ENCODE peak calls at places on chromosomes 7 and 10, in seven cellular contexts. One of them, this sample, is unnamed.

GRCh38 chr7:124813962-124814798 is 48.6 kb upstream of the GPR37 start:
- DNase-seq in tibial artery: no peak
- DNase-seq in PC-9: no peak
- DNase-seq in aorta: no peak
- DNase-seq in SJCRH30: no peak
- DNase-seq in mesendoderm: peak; percentile 19
- DNase-seq in trophoblast cell: no peak
- DNase-seq in this sample: no peak

GRCh38 chr7:111752022-111752582 is 189.8 kb upstream of the IMMP2L start:
- DNase-seq in tibial artery: no peak
- DNase-seq in PC-9: no peak
- DNase-seq in aorta: peak; percentile 82
- DNase-seq in SJCRH30: peak; percentile 89
- DNase-seq in mesendoderm: peak; percentile 68
- DNase-seq in trophoblast cell: peak; percentile 71
- DNase-seq in this sample: peak; percentile 36

GRCh38 chr10:3148041-3148440 is 24.5 kb downstream of the PITRM1 start:
- DNase-seq in tibial artery: no peak
- DNase-seq in PC-9: no peak
- DNase-seq in aorta: no peak
- DNase-seq in SJCRH30: no peak
- DNase-seq in mesendoderm: no peak
- DNase-seq in trophoblast cell: no peak
- DNase-seq in this sample: no peak

GRCh38 chr10:69088801-69089501 is 1.0 kb downstream of the SRGN start:
- DNase-seq in tibial artery: no peak
- DNase-seq in PC-9: peak; percentile 61
- DNase-seq in aorta: no peak
- DNase-seq in SJCRH30: no peak
- DNase-seq in mesendoderm: no peak
- DNase-seq in trophoblast cell: peak; percentile 37
- DNase-seq in this sample: no peak

GRCh38 chr10:28378986-28379585 is 76.2 kb upstream of the MPP7 start:
- DNase-seq in tibial artery: no peak
- DNase-seq in PC-9: no peak
- DNase-seq in aorta: no peak
- DNase-seq in SJCRH30: no peak
- DNase-seq in mesendoderm: no peak
- DNase-seq in trophoblast cell: no peak
- DNase-seq in this sample: no peak

GRCh38 chr10:102596506-102596971 is 47.7 kb upstream of the TRIM8 start:
- DNase-seq in tibial artery: no peak
- DNase-seq in PC-9: peak; percentile 49
- DNase-seq in aorta: no peak
- DNase-seq in SJCRH30: peak; percentile 88
- DNase-seq in mesendoderm: peak; percentile 85
- DNase-seq in trophoblast cell: peak; percentile 55
- DNase-seq in this sample: peak; percentile 38

GRCh38 chr7:155456772-155457543 is 971 bp upstream of the EN2 start:
- DNase-seq in tibial artery: peak; percentile 31
- DNase-seq in PC-9: no peak
- DNase-seq in aorta: peak; percentile 88
- DNase-seq in SJCRH30: peak; percentile 56
- DNase-seq in mesendoderm: peak; percentile 80
- DNase-seq in trophoblast cell: peak; percentile 42
- DNase-seq in this sample: no peak

GRCh38 chr7:66627876-66628360 is 763 bp upstream of the KCTD7 start:
- DNase-seq in tibial artery: no peak
- DNase-seq in PC-9: no peak
- DNase-seq in aorta: peak; percentile 76
- DNase-seq in SJCRH30: no peak
- DNase-seq in mesendoderm: no peak
- DNase-seq in trophoblast cell: peak; percentile 95
- DNase-seq in this sample: no peak

GRCh38 chr7:14504134-14504533 is 398.4 kb downstream of the DGKB start:
- DNase-seq in tibial artery: no peak
- DNase-seq in PC-9: no peak
- DNase-seq in aorta: no peak
- DNase-seq in SJCRH30: peak; percentile 21
- DNase-seq in mesendoderm: peak; percentile 3
- DNase-seq in trophoblast cell: no peak
- DNase-seq in this sample: peak; percentile 46

GRCh38 chr10:21184216-21184615 is 287.1 kb upstream of the NEBL start:
- DNase-seq in tibial artery: no peak
- DNase-seq in PC-9: peak; percentile 64
- DNase-seq in aorta: no peak
- DNase-seq in SJCRH30: no peak
- DNase-seq in mesendoderm: no peak
- DNase-seq in trophoblast cell: peak; percentile 62
- DNase-seq in this sample: no peak

GRCh38 chr7:131381069-131381838 is 53.6 kb downstream of the MKLN1 start:
- DNase-seq in tibial artery: no peak
- DNase-seq in PC-9: no peak
- DNase-seq in aorta: no peak
- DNase-seq in SJCRH30: no peak
- DNase-seq in mesendoderm: no peak
- DNase-seq in trophoblast cell: peak; percentile 47
- DNase-seq in this sample: no peak

GRCh38 chr7:36192050-36192824 is 39.2 kb downstream of the EEPD1 start:
- DNase-seq in tibial artery: peak; percentile 42
- DNase-seq in PC-9: no peak
- DNase-seq in aorta: no peak
- DNase-seq in SJCRH30: no peak
- DNase-seq in mesendoderm: no peak
- DNase-seq in trophoblast cell: peak; percentile 42
- DNase-seq in this sample: no peak

GRCh38 chr10:15879058-15879457 is 18.8 kb upstream of the MINDY3 start:
- DNase-seq in tibial artery: no peak
- DNase-seq in PC-9: no peak
- DNase-seq in aorta: no peak
- DNase-seq in SJCRH30: peak; percentile 46
- DNase-seq in mesendoderm: peak; percentile 58
- DNase-seq in trophoblast cell: peak; percentile 60
- DNase-seq in this sample: no peak

GRCh38 chr10:121668336-121669009 is 70.2 kb upstream of the FGFR2 start:
- DNase-seq in tibial artery: peak; percentile 38
- DNase-seq in PC-9: no peak
- DNase-seq in aorta: peak; percentile 81
- DNase-seq in SJCRH30: peak; percentile 93
- DNase-seq in mesendoderm: peak; percentile 93
- DNase-seq in trophoblast cell: no peak
- DNase-seq in this sample: no peak

GRCh38 chr10:42896735-42897134 is 114.1 kb downstream of the BMS1 start:
- DNase-seq in tibial artery: no peak
- DNase-seq in PC-9: no peak
- DNase-seq in aorta: no peak
- DNase-seq in SJCRH30: no peak
- DNase-seq in mesendoderm: no peak
- DNase-seq in trophoblast cell: no peak
- DNase-seq in this sample: no peak

GRCh38 chr10:75407716-75408511 is 6.3 kb upstream of the ZNF503 start:
- DNase-seq in tibial artery: peak; percentile 63
- DNase-seq in PC-9: peak; percentile 24
- DNase-seq in aorta: peak; percentile 89
- DNase-seq in SJCRH30: no peak
- DNase-seq in mesendoderm: peak; percentile 48
- DNase-seq in trophoblast cell: no peak
- DNase-seq in this sample: peak; percentile 40

GRCh38 chr10:75408911-75409885 is 7.6 kb upstream of the ZNF503 start:
- DNase-seq in tibial artery: peak; percentile 75
- DNase-seq in PC-9: peak; percentile 65
- DNase-seq in aorta: peak; percentile 91
- DNase-seq in SJCRH30: peak; percentile 68
- DNase-seq in mesendoderm: peak; percentile 63
- DNase-seq in trophoblast cell: no peak
- DNase-seq in this sample: no peak

GRCh38 chr10:75408512-75408881 is 6.9 kb upstream of the ZNF503 start:
- DNase-seq in tibial artery: no peak
- DNase-seq in PC-9: no peak
- DNase-seq in aorta: no peak
- DNase-seq in SJCRH30: no peak
- DNase-seq in mesendoderm: no peak
- DNase-seq in trophoblast cell: no peak
- DNase-seq in this sample: no peak

GRCh38 chr10:75407296-75407715 is 5.7 kb upstream of the ZNF503 start:
- DNase-seq in tibial artery: no peak
- DNase-seq in PC-9: no peak
- DNase-seq in aorta: no peak
- DNase-seq in SJCRH30: no peak
- DNase-seq in mesendoderm: peak; percentile 51
- DNase-seq in trophoblast cell: no peak
- DNase-seq in this sample: peak; percentile 30

GRCh38 chr10:75410135-75410787 is 8.7 kb upstream of the ZNF503 start:
- DNase-seq in tibial artery: no peak
- DNase-seq in PC-9: peak; percentile 8
- DNase-seq in aorta: no peak
- DNase-seq in SJCRH30: no peak
- DNase-seq in mesendoderm: peak; percentile 18
- DNase-seq in trophoblast cell: no peak
- DNase-seq in this sample: no peak
- H3K27ac ChIP-seq in tibial artery: peak overlapping the region; percentile 84
- H3K27ac ChIP-seq in PC-9: no peak overlapping the region
- H3K27ac ChIP-seq in aorta: no peak overlapping the region
- H3K27ac ChIP-seq in SJCRH30: no peak overlapping the region
- H3K27ac ChIP-seq in mesendoderm: no peak overlapping the region
- H3K27ac ChIP-seq in trophoblast cell: no peak overlapping the region
- H3K27ac ChIP-seq in this sample: no peak overlapping the region

DNA sequence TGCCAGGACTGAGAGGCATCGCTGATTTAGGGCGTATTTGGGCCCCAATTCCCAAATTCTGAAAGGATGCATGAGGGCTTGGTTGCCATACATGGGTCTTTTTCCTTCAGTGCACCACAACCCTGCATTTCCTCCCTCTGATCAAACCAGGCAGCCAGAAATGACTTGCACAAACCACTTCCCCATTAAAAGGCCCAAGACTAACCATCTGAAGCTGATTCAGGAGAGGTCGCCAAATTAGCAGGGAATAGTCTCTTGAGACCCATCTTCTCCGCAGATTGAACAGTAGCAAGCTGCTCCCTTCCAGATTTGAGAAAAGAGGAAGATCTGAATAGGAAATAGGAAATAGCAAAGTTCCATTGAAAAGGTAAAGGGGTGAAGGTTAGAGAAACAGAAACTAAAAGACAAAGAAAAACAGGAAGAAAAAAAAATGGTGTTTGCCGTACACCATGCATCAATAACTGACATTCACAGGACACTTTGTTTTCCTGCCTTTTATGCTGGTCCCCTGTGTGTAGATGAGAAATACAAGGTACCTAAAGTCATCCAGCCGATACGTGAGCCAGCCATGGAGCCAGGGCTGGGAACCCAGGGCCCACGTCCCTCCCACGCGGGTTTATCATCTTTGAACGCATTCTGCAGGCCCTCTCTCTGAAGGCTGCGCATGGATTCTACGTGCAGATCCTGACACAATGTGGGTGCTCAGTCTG is 268.3 kb upstream of the NPVF start:
- DNase-seq in tibial artery: no peak
- DNase-seq in PC-9: no peak
- DNase-seq in aorta: no peak
- DNase-seq in SJCRH30: no peak
- DNase-seq in mesendoderm: no peak
- DNase-seq in trophoblast cell: no peak
- DNase-seq in this sample: no peak
- H3K27ac ChIP-seq in tibial artery: peak overlapping the region; percentile 62
- H3K27ac ChIP-seq in PC-9: no peak overlapping the region
- H3K27ac ChIP-seq in aorta: no peak overlapping the region
- H3K27ac ChIP-seq in SJCRH30: no peak overlapping the region
- H3K27ac ChIP-seq in mesendoderm: no peak overlapping the region
- H3K27ac ChIP-seq in trophoblast cell: no peak overlapping the region
- H3K27ac ChIP-seq in this sample: no peak overlapping the region

GRCh38 chr7:129147723-129148122 is 3.2 kb downstream of the TSPAN33 start:
- DNase-seq in tibial artery: no peak
- DNase-seq in PC-9: no peak
- DNase-seq in aorta: no peak
- DNase-seq in SJCRH30: no peak
- DNase-seq in mesendoderm: no peak
- DNase-seq in trophoblast cell: peak; percentile 11
- DNase-seq in this sample: no peak

GRCh38 chr7:129146237-129146979 is 1.9 kb downstream of the TSPAN33 start:
- DNase-seq in tibial artery: no peak
- DNase-seq in PC-9: no peak
- DNase-seq in aorta: no peak
- DNase-seq in SJCRH30: peak; percentile 26
- DNase-seq in mesendoderm: no peak
- DNase-seq in trophoblast cell: peak; percentile 4
- DNase-seq in this sample: no peak

GRCh38 chr7:129143724-129144094 is 798 bp upstream of the TSPAN33 start:
- DNase-seq in tibial artery: no peak
- DNase-seq in PC-9: no peak
- DNase-seq in aorta: no peak
- DNase-seq in SJCRH30: no peak
- DNase-seq in mesendoderm: no peak
- DNase-seq in trophoblast cell: no peak
- DNase-seq in this sample: no peak

GRCh38 chr7:129144095-129144833 is at the start of gene TSPAN33:
- DNase-seq in tibial artery: peak; percentile 69
- DNase-seq in PC-9: peak; percentile 66
- DNase-seq in aorta: peak; percentile 92
- DNase-seq in SJCRH30: peak; percentile 97
- DNase-seq in mesendoderm: peak; percentile 80
- DNase-seq in trophoblast cell: peak; percentile 77
- DNase-seq in this sample: peak; percentile 86

GRCh38 chr7:129144834-129145668 is 544 bp downstream of the TSPAN33 start:
- DNase-seq in tibial artery: no peak
- DNase-seq in PC-9: no peak
- DNase-seq in aorta: no peak
- DNase-seq in SJCRH30: no peak
- DNase-seq in mesendoderm: no peak
- DNase-seq in trophoblast cell: no peak
- DNase-seq in this sample: no peak
- H3K27ac ChIP-seq in tibial artery: no peak overlapping the region
- H3K27ac ChIP-seq in PC-9: no peak overlapping the region
- H3K27ac ChIP-seq in aorta: no peak overlapping the region
- H3K27ac ChIP-seq in SJCRH30: no peak overlapping the region
- H3K27ac ChIP-seq in mesendoderm: no peak overlapping the region
- H3K27ac ChIP-seq in trophoblast cell: no peak overlapping the region
- H3K27ac ChIP-seq in this sample: no peak overlapping the region

DNA sequence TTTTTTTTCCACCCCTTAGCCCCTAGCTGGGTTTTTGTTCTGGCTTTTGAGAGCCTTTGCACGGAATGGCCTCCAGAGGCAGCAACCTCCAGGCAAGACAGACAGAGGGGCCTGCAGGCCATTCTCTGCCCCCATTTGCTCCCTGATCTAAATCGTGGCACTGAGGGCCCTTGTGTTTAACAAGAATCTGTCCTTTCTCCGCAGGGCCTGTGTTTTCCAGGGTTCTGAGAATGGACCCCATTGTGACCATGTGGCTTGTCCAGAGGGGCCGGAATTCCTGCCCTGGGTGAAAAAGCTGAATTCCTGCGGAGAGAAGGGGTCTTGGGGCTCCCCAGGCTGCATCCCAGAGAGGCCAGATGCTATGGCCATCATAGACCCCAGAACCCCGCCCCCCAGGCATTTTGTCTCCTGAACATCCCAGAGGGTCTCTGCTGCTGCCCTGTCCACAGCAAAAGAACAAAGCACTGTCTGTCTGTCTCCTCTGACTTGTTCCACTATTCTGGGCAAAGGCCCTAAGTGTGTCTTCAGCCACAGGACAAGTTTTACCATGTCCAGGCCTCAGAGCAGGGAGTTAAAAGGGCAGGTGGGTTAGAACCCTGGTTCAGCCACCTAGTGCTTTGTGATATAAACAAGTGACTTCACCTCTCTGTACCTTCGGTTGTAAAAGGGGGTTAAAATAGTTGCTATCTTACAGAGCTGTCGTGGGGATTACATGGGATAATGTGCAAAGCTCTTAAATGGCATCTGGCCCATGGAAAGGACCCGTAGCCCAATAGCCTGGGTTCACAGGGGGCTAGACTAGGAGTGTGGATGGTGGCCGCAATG is 155.6 kb downstream of the SH3PXD2A start:
- DNase-seq in tibial artery: no peak
- DNase-seq in PC-9: no peak
- DNase-seq in aorta: no peak
- DNase-seq in SJCRH30: no peak
- DNase-seq in mesendoderm: peak; percentile 34
- DNase-seq in trophoblast cell: no peak
- DNase-seq in this sample: no peak
- H3K27ac ChIP-seq in tibial artery: no peak overlapping the region
- H3K27ac ChIP-seq in PC-9: no peak overlapping the region
- H3K27ac ChIP-seq in aorta: no peak overlapping the region
- H3K27ac ChIP-seq in SJCRH30: no peak overlapping the region
- H3K27ac ChIP-seq in mesendoderm: no peak overlapping the region
- H3K27ac ChIP-seq in trophoblast cell: no peak overlapping the region
- H3K27ac ChIP-seq in this sample: no peak overlapping the region

This sample was measured in neuronal stem cell.